ENCODE peak calls at places on chromosomes 16 and 17, in nine cellular contexts. Y is GM04503, N is HTR-8/SVneo, C is memory B cell, X is NCI-H187, M is PC-9, B is bronchial epithelial cell, V is NCI-H1092 treated with DMSO at 0.1 percent for 48 hours, J is activated T-cell treated with anti-CD3 and anti-CD28 coated beads for 24 hours. Z is an unnamed sample.

GRCh38 chr16:86826931-86827330 is 248.6 kb downstream of the FOXL1 start:
- DNase-seq in Y (no peak), N (no peak), C (no peak), X (no peak), M (no peak), B (no peak), V (no peak), J (no peak), Z (no peak)

GRCh38 chr17:27299384-27300049 is 5.6 kb downstream of the WSB1 start:
- DNase-seq in Y (no peak), N (no peak), C (no peak), X (no peak), M (no peak), B (no peak), V (no peak), J (no peak), Z (no peak)

GRCh38 chr16:22630242-22630641 is 119.6 kb downstream of the NPIPB5 start:
- DNase-seq in Y (no peak), N (no peak), C (no peak), X (no peak), M (no peak), B (no peak), V (no peak), J (no peak), Z (no peak)

GRCh38 chr17:42347198-42347597 is 41.0 kb downstream of the STAT3 start:
- DNase-seq in Y (peak; percentile 80), N (peak; percentile 45), C (no peak), X (no peak), M (peak; percentile 77), B (peak; percentile 77), V (no peak), J (no peak), Z (no peak)

GRCh38 chr17:45729284-45729907 is 54.7 kb upstream of the CRHR1 start:
- DNase-seq in Y (no peak), N (no peak), C (no peak), X (no peak), M (no peak), B (no peak), V (peak; percentile 21), J (no peak), Z (no peak)

GRCh38 chr17:2958706-2959222 is 104.6 kb downstream of the OR1D5 start:
- DNase-seq in Y (no peak), N (no peak), C (no peak), X (no peak), M (no peak), B (no peak), V (no peak), J (no peak), Z (no peak)

GRCh38 chr17:33023790-33024189 is 32.1 kb downstream of the SPACA3 start:
- DNase-seq in Y (no peak), N (no peak), C (no peak), X (no peak), M (no peak), B (no peak), V (no peak), J (no peak), Z (no peak)

GRCh38 chr17:31696184-31696602 is 162.9 kb downstream of the COPRS start:
- DNase-seq in Y (peak; percentile 97), N (no peak), C (no peak), X (no peak), M (no peak), B (no peak), V (no peak), J (no peak), Z (peak; percentile 89)

GRCh38 chr16:83928341-83929055 is 24.5 kb upstream of the OSGIN1 start:
- DNase-seq in Y (peak; percentile 71), N (peak; percentile 29), C (no peak), X (no peak), M (peak; percentile 86), B (peak; percentile 83), V (no peak), J (no peak), Z (no peak)

GRCh38 chr17:5700791-5701190 is 116.5 kb upstream of the NLRP1 start:
- DNase-seq in Y (no peak), N (no peak), C (no peak), X (no peak), M (no peak), B (no peak), V (no peak), J (no peak), Z (no peak)

GRCh38 chr17:70774339-70775110 is 605.2 kb downstream of the KCNJ2 start:
- DNase-seq in Y (no peak), N (no peak), C (no peak), X (no peak), M (no peak), B (no peak), V (no peak), J (no peak), Z (no peak)

GRCh38 chr17:15931394-15931793 is 13.5 kb upstream of the ADORA2B start:
- DNase-seq in Y (no peak), N (no peak), C (no peak), X (no peak), M (no peak), B (no peak), V (no peak), J (no peak), Z (no peak)

GRCh38 chr17:17603895-17604225 is 12.4 kb upstream of the PEMT start:
- DNase-seq in Y (no peak), N (no peak), C (no peak), X (no peak), M (no peak), B (no peak), V (peak; percentile 43), J (no peak), Z (no peak)

GRCh38 chr17:32970281-32970680 is 21.4 kb upstream of the SPACA3 start:
- DNase-seq in Y (peak; percentile 64), N (no peak), C (no peak), X (no peak), M (no peak), B (peak; percentile 38), V (no peak), J (no peak), Z (peak; percentile 31)

GRCh38 chr17:8846768-8847211 is 20.7 kb downstream of the PIK3R6 start:
- DNase-seq in Y (no peak), N (peak; percentile 65), C (no peak), X (no peak), M (no peak), B (peak; percentile 54), V (no peak), J (no peak), Z (no peak)

GRCh38 chr16:86945166-86945900 is 367.0 kb downstream of the FOXL1 start:
- DNase-seq in Y (no peak), N (no peak), C (no peak), X (no peak), M (no peak), B (no peak), V (no peak), J (no peak), Z (peak; percentile 18)

GRCh38 chr16:84795338-84796053 is 24.3 kb upstream of the CRISPLD2 start:
- DNase-seq in Y (peak; percentile 89), N (peak; percentile 79), C (no peak), X (no peak), M (no peak), B (peak; percentile 35), V (no peak), J (no peak), Z (peak; percentile 83)

GRCh38 chr17:64005734-64006167 is 7.6 kb downstream of the PRR29 start:
- DNase-seq in Y (no peak), N (peak; percentile 53), C (no peak), X (no peak), M (peak; percentile 72), B (no peak), V (peak; percentile 87), J (no peak), Z (no peak)

GRCh38 chr17:35082073-35082657 is 18.7 kb upstream of the RFFL start:
- DNase-seq in Y (peak; percentile 61), N (peak; percentile 30), C (no peak), X (no peak), M (peak; percentile 82), B (peak; percentile 92), V (peak; percentile 70), J (no peak), Z (no peak)

GRCh38 chr16:1745181-1745899 is 26.0 kb downstream of the NME3 start:
- DNase-seq in Y (peak; percentile 35), N (peak; percentile 80), C (no peak), X (no peak), M (peak; percentile 91), B (no peak), V (no peak), J (no peak), Z (no peak)

GRCh38 chr17:58270476-58271290 is 10.1 kb downstream of the MPO start:
- DNase-seq in Y (no peak), N (no peak), C (no peak), X (no peak), M (no peak), B (no peak), V (no peak), J (no peak), Z (no peak)

GRCh38 chr16:64455275-64455674 is 666.6 kb downstream of the CDH11 start:
- DNase-seq in Y (no peak), N (no peak), C (no peak), X (no peak), M (no peak), B (peak; percentile 63), V (no peak), J (no peak), Z (no peak)

GRCh38 chr16:82983390-82983789 is 356.6 kb downstream of the CDH13 start:
- DNase-seq in Y (no peak), N (no peak), C (no peak), X (no peak), M (no peak), B (no peak), V (no peak), J (no peak), Z (no peak)